ENCODE peak calls at places on chromosomes 16 and 17, in ten cellular contexts. One of them, this sample, is unnamed.

GRCh38 chr16:24499193-24499814 is 40.1 kb upstream of the RBBP6 start:
- DNase-seq in cardiac muscle cell: peak; percentile 65
- DNase-seq in OCI-LY7: peak; percentile 31
- DNase-seq in HCT116: peak; percentile 37
- DNase-seq in adrenal gland: peak; percentile 73
- DNase-seq in lower lobe of right lung: no peak
- DNase-seq in gastrocnemius medialis: no peak
- DNase-seq in ovary: no peak
- DNase-seq in left lung: no peak
- DNase-seq in right atrium auricular region: no peak
- DNase-seq in this sample: no peak

GRCh38 chr17:6456914-6457687 is 12.8 kb downstream of the PIMREG start:
- DNase-seq in cardiac muscle cell: no peak
- DNase-seq in OCI-LY7: no peak
- DNase-seq in HCT116: no peak
- DNase-seq in adrenal gland: peak; percentile 93
- DNase-seq in lower lobe of right lung: peak; percentile 33
- DNase-seq in gastrocnemius medialis: peak; percentile 63
- DNase-seq in ovary: no peak
- DNase-seq in left lung: no peak
- DNase-seq in right atrium auricular region: no peak
- DNase-seq in this sample: peak; percentile 30

GRCh38 chr17:81844327-81844851 is 9.5 kb upstream of the PPP1R27 start:
- DNase-seq in cardiac muscle cell: no peak
- DNase-seq in OCI-LY7: no peak
- DNase-seq in HCT116: no peak
- DNase-seq in adrenal gland: no peak
- DNase-seq in lower lobe of right lung: no peak
- DNase-seq in gastrocnemius medialis: no peak
- DNase-seq in ovary: no peak
- DNase-seq in left lung: no peak
- DNase-seq in right atrium auricular region: no peak
- DNase-seq in this sample: no peak

GRCh38 chr17:14866266-14866665 is 398.9 kb downstream of the PMP22 start:
- DNase-seq in cardiac muscle cell: no peak
- DNase-seq in OCI-LY7: no peak
- DNase-seq in HCT116: no peak
- DNase-seq in adrenal gland: no peak
- DNase-seq in lower lobe of right lung: no peak
- DNase-seq in gastrocnemius medialis: no peak
- DNase-seq in ovary: no peak
- DNase-seq in left lung: no peak
- DNase-seq in right atrium auricular region: no peak
- DNase-seq in this sample: no peak

GRCh38 chr16:73176577-73177013 is 128.7 kb upstream of the ZFHX3 start:
- DNase-seq in cardiac muscle cell: peak; percentile 25
- DNase-seq in OCI-LY7: no peak
- DNase-seq in HCT116: peak; percentile 48
- DNase-seq in adrenal gland: no peak
- DNase-seq in lower lobe of right lung: no peak
- DNase-seq in gastrocnemius medialis: no peak
- DNase-seq in ovary: no peak
- DNase-seq in left lung: no peak
- DNase-seq in right atrium auricular region: no peak
- DNase-seq in this sample: no peak

GRCh38 chr17:33463887-33464286 is 170.8 kb upstream of the ASIC2 start:
- DNase-seq in cardiac muscle cell: no peak
- DNase-seq in OCI-LY7: no peak
- DNase-seq in HCT116: no peak
- DNase-seq in adrenal gland: no peak
- DNase-seq in lower lobe of right lung: no peak
- DNase-seq in gastrocnemius medialis: no peak
- DNase-seq in ovary: no peak
- DNase-seq in left lung: no peak
- DNase-seq in right atrium auricular region: no peak
- DNase-seq in this sample: no peak

GRCh38 chr16:88597856-88598491 is 27.8 kb downstream of the ZC3H18 start:
- DNase-seq in cardiac muscle cell: no peak
- DNase-seq in OCI-LY7: no peak
- DNase-seq in HCT116: no peak
- DNase-seq in adrenal gland: no peak
- DNase-seq in lower lobe of right lung: no peak
- DNase-seq in gastrocnemius medialis: no peak
- DNase-seq in ovary: no peak
- DNase-seq in left lung: no peak
- DNase-seq in right atrium auricular region: no peak
- DNase-seq in this sample: no peak

GRCh38 chr17:38747385-38748328 is 479 bp downstream of the PCGF2 start:
- DNase-seq in cardiac muscle cell: peak; percentile 61
- DNase-seq in OCI-LY7: peak; percentile 70
- DNase-seq in HCT116: no peak
- DNase-seq in adrenal gland: peak; percentile 60
- DNase-seq in lower lobe of right lung: peak; percentile 63
- DNase-seq in gastrocnemius medialis: no peak
- DNase-seq in ovary: peak; percentile 76
- DNase-seq in left lung: no peak
- DNase-seq in right atrium auricular region: no peak
- DNase-seq in this sample: peak; percentile 71

GRCh38 chr17:74043976-74044375 is 159.5 kb upstream of the RPL38 start:
- DNase-seq in cardiac muscle cell: no peak
- DNase-seq in OCI-LY7: no peak
- DNase-seq in HCT116: no peak
- DNase-seq in adrenal gland: no peak
- DNase-seq in lower lobe of right lung: no peak
- DNase-seq in gastrocnemius medialis: no peak
- DNase-seq in ovary: no peak
- DNase-seq in left lung: peak; percentile 35
- DNase-seq in right atrium auricular region: no peak
- DNase-seq in this sample: no peak

GRCh38 chr17:32256695-32257013 is 9.0 kb upstream of the RHBDL3 start:
- DNase-seq in cardiac muscle cell: no peak
- DNase-seq in OCI-LY7: no peak
- DNase-seq in HCT116: no peak
- DNase-seq in adrenal gland: no peak
- DNase-seq in lower lobe of right lung: no peak
- DNase-seq in gastrocnemius medialis: no peak
- DNase-seq in ovary: no peak
- DNase-seq in left lung: no peak
- DNase-seq in right atrium auricular region: no peak
- DNase-seq in this sample: no peak

GRCh38 chr17:31541559-31541958 is 150.1 kb downstream of the RAB11FIP4 start:
- DNase-seq in cardiac muscle cell: peak; percentile 30
- DNase-seq in OCI-LY7: peak; percentile 62
- DNase-seq in HCT116: no peak
- DNase-seq in adrenal gland: no peak
- DNase-seq in lower lobe of right lung: no peak
- DNase-seq in gastrocnemius medialis: no peak
- DNase-seq in ovary: no peak
- DNase-seq in left lung: no peak
- DNase-seq in right atrium auricular region: no peak
- DNase-seq in this sample: no peak

DNA sequence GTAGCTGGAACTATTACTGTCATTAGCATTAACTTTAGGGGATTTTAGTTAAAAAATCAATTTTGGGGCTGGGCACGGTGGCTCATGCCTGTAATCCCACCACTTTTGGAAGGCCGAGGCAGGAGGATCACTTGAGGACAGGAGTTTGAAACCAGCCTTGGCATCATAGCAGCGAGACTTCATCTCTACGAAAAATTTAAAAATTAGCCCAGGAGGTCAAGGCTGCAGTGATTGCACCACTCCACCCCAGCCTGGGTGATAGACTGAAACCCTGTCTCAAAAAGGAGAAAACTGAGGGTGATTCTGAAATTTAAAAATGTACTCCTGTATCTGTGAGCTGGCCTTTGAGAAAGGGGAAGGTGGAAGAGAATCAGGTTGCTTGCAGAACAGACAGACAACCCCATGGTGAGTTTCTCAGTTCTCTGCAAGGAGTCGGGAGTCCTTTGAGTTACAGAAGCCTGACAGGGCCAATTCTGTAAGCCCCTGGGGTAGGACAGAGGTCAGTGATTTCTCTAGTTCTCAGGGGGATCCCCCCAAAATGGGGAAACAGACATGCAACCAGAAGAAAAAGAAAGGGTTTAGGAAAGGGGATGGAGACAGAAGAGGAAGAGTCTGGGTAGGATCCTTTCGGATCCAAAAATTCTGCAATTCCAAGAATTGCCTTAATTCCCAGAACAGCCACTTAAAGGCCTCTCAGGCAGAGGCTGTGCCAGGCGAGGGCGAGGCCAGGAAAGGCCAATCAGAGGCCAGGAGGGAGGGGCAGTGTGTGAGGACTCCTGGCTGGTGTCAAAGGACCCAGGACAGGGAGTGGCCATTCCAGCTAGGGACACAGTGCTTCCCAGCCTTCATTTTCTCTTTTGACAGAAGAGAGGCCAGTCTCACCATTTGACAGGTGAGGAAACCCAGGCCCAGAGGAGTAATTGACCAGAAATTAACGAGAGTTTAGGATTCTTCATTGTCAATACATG is 6.7 kb downstream of the NUPR1 start:
- DNase-seq in cardiac muscle cell: peak; percentile 56
- DNase-seq in OCI-LY7: no peak
- DNase-seq in HCT116: peak; percentile 56
- DNase-seq in adrenal gland: peak; percentile 93
- DNase-seq in lower lobe of right lung: peak; percentile 89
- DNase-seq in gastrocnemius medialis: peak; percentile 94
- DNase-seq in ovary: no peak
- DNase-seq in left lung: peak; percentile 87
- DNase-seq in right atrium auricular region: peak; percentile 91
- DNase-seq in this sample: peak; percentile 73
- H3K4me1 ChIP-seq in cardiac muscle cell: no peaks in the 10 kb centered on the region
- H3K4me1 ChIP-seq in OCI-LY7: no peaks in the 10 kb centered on the region
- H3K4me1 ChIP-seq in HCT116: peaks cover 12% of the 10 kb centered on the region
- H3K4me1 ChIP-seq in adrenal gland: peaks cover 39% of the 10 kb centered on the region
- H3K4me1 ChIP-seq in lower lobe of right lung: peaks cover 56% of the 10 kb centered on the region
- H3K4me1 ChIP-seq in gastrocnemius medialis: peaks cover 49% of the 10 kb centered on the region
- H3K4me1 ChIP-seq in ovary: peaks cover 16% of the 10 kb centered on the region
- H3K4me1 ChIP-seq in left lung: peaks cover 18% of the 10 kb centered on the region
- H3K4me1 ChIP-seq in right atrium auricular region: peaks cover 21% of the 10 kb centered on the region
- H3K4me1 ChIP-seq in this sample: peaks cover 8% of the 10 kb centered on the region

DNA sequence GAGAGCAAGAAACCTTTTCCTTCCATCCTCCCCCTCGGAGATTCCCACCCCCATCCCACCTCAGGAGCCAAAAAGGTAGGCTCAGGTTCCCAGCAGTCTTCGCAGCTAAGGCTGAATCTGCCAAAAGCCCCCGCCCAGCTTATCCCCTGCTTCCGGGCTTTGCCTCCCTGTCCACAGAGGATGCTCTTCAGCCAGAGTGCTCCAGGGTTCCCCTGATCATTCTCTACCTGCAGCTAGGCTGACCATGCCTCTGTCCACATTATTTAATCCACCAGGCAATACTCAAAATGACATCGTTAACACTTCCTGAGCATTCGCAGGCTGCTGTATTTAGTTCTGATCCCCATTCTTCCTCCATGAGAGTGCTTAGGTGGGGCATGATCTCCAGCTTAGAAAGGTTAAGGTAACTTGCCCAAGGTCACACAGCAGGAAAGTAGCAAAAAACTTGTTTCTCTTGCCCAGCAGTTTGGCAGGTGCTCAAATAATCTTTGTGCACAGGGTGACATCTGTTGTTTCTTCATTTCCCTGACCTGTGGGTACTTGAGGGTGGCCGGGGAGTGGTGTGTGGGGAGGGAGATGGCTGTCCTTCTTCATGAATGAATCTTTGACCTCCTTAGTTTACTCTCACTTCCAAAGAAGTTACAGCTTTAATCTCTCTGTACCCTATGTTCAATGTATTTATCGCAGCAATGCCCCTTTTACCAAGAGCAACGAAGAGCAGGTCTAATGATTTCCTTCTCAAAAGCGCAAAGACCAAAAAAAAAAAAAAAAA is 880 bp upstream of the TBKBP1 start:
- DNase-seq in cardiac muscle cell: no peak
- DNase-seq in OCI-LY7: peak; percentile 45
- DNase-seq in HCT116: no peak
- DNase-seq in adrenal gland: no peak
- DNase-seq in lower lobe of right lung: no peak
- DNase-seq in gastrocnemius medialis: peak; percentile 11
- DNase-seq in ovary: no peak
- DNase-seq in left lung: no peak
- DNase-seq in right atrium auricular region: no peak
- DNase-seq in this sample: no peak
- H3K36me3 ChIP-seq in cardiac muscle cell: no peaks in the 10 kb centered on the region
- H3K36me3 ChIP-seq in OCI-LY7: no peaks in the 10 kb centered on the region
- H3K36me3 ChIP-seq in HCT116: no peaks in the 10 kb centered on the region
- H3K36me3 ChIP-seq in adrenal gland: no peaks in the 10 kb centered on the region
- H3K36me3 ChIP-seq in lower lobe of right lung: no peaks in the 10 kb centered on the region
- H3K36me3 ChIP-seq in gastrocnemius medialis: no peaks in the 10 kb centered on the region
- H3K36me3 ChIP-seq in ovary: no peaks in the 10 kb centered on the region
- H3K36me3 ChIP-seq in left lung: peaks cover 13% of the 10 kb centered on the region
- H3K36me3 ChIP-seq in right atrium auricular region: no peaks in the 10 kb centered on the region
- H3K36me3 ChIP-seq in this sample: no peaks in the 10 kb centered on the region

DNA sequence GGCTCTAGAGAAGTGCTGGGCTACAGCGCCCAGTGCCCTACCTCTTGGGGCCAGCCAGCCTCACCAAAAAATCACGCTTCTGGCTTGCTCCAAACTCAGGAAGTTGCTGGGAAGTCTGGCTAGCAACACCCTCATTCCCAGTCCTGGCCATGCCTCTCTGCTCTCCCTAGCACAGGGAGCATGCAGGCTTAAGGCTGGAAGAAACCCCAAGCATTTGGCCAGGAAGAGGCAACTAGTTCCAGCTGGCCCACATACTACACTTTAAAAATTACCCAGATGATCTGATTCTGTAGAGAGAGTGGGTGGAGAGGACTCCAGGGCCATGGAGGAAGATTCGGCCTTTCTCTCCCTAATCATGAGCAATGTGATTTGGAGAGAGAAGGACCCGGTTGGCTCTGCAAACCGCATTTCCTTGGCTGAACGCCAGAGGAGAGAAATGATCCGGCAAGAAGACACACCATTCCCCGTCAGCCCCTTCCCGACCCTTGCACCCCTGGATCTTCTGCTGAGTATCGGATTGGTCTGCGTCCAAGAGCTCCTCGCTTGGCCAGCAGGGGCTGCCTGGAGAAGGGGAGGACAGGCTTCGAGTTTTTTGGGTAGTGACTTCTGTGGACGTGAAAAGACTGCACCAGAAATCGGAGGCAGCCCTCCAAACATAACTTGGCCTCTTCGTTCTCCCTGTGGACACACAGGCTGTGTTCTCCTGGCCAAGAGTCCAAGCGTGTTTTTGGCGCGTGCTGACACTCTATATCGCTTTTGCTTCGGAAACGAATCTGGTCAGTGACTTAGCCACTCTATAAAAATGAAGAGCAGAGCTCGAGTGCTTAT is 406.3 kb downstream of the WWOX start:
- DNase-seq in cardiac muscle cell: no peak
- DNase-seq in OCI-LY7: no peak
- DNase-seq in HCT116: no peak
- DNase-seq in adrenal gland: peak; percentile 78
- DNase-seq in lower lobe of right lung: peak; percentile 52
- DNase-seq in gastrocnemius medialis: peak; percentile 60
- DNase-seq in ovary: peak; percentile 91
- DNase-seq in left lung: peak; percentile 78
- DNase-seq in right atrium auricular region: peak; percentile 77
- DNase-seq in this sample: peak; percentile 67
- TF ChIP-seq CTCF in cardiac muscle cell: peak; percentile 43
- TF ChIP-seq CTCF in OCI-LY7: no peak
- TF ChIP-seq CTCF in HCT116: no peak
- TF ChIP-seq CTCF in adrenal gland: peak; percentile 12
- TF ChIP-seq CTCF in lower lobe of right lung: peak; percentile 33
- TF ChIP-seq CTCF in gastrocnemius medialis: peak; percentile 39
- TF ChIP-seq CTCF in ovary: peak; percentile 50
- TF ChIP-seq CTCF in left lung: peak; percentile 20
- TF ChIP-seq CTCF in right atrium auricular region: peak; percentile 49
- TF ChIP-seq CTCF in this sample: peak; percentile 59

GRCh38 chr17:59757043-59757824 is 49.8 kb downstream of the VMP1 start:
- DNase-seq in cardiac muscle cell: no peak
- DNase-seq in OCI-LY7: no peak
- DNase-seq in HCT116: no peak
- DNase-seq in adrenal gland: no peak
- DNase-seq in lower lobe of right lung: no peak
- DNase-seq in gastrocnemius medialis: no peak
- DNase-seq in ovary: no peak
- DNase-seq in left lung: no peak
- DNase-seq in right atrium auricular region: no peak
- DNase-seq in this sample: no peak
- H3K4me1 ChIP-seq in cardiac muscle cell: peaks cover 34% of the 10 kb centered on the region
- H3K4me1 ChIP-seq in OCI-LY7: peaks cover 3% of the 10 kb centered on the region
- H3K4me1 ChIP-seq in HCT116: peaks cover 77% of the 10 kb centered on the region
- H3K4me1 ChIP-seq in adrenal gland: peaks cover 50% of the 10 kb centered on the region
- H3K4me1 ChIP-seq in lower lobe of right lung: peaks cover 36% of the 10 kb centered on the region
- H3K4me1 ChIP-seq in gastrocnemius medialis: peaks cover 8% of the 10 kb centered on the region
- H3K4me1 ChIP-seq in ovary: peaks cover 5% of the 10 kb centered on the region
- H3K4me1 ChIP-seq in left lung: peaks cover 26% of the 10 kb centered on the region
- H3K4me1 ChIP-seq in right atrium auricular region: no peaks in the 10 kb centered on the region
- H3K4me1 ChIP-seq in this sample: no peaks in the 10 kb centered on the region